ENCODE peak calls at places on chromosomes 13 and 19, in eight cellular contexts. O is endothelial cell, Q is K562, M is HFF-Myc, J is lower leg skin, B is foreskin fibroblast, I is IMR-90, E is activated B cell treated with CpG ODN at 0.5 μM for 24 hours. K is an unnamed sample.

GRCh38 chr19:42480335-42481095 is 37.8 kb upstream of the CXCL17 start:
- DNase-seq in O (no peak), Q (no peak), M (no peak), J (no peak), B (peak), I (peak), E (no peak), K (peak)

GRCh38 chr19:50514346-50515167 is 844 bp upstream of the ASPDH start:
- DNase-seq in O (no peak), Q (no peak), M (no peak), J (no peak), B (no peak), I (no peak), E (no peak), K (no peak)

GRCh38 chr13:41465215-41465907 is 8.0 kb downstream of the RGCC start:
- DNase-seq in O (no peak), Q (no peak), M (peak), J (no peak), B (peak), I (peak), E (peak), K (peak)

GRCh38 chr13:37485766-37486165 is 112.8 kb downstream of the POSTN start:
- DNase-seq in O (no peak), Q (no peak), M (no peak), J (no peak), B (no peak), I (peak), E (no peak), K (no peak)

GRCh38 chr13:23687614-23688013 is 117.4 kb downstream of the TNFRSF19 start:
- DNase-seq in O (no peak), Q (no peak), M (no peak), J (no peak), B (peak), I (peak), E (no peak), K (no peak)

GRCh38 chr19:44675516-44675915 is 4.2 kb downstream of the CEACAM19 start:
- DNase-seq in O (no peak), Q (no peak), M (no peak), J (no peak), B (no peak), I (no peak), E (no peak), K (no peak)

GRCh38 chr13:46797468-46798237 is 692 bp upstream of the ESD start:
- DNase-seq in O (no peak), Q (no peak), M (no peak), J (no peak), B (no peak), I (peak), E (no peak), K (no peak)

GRCh38 chr19:46615966-46616365 is 8.9 kb downstream of the PTGIR start:
- DNase-seq in O (no peak), Q (no peak), M (no peak), J (no peak), B (no peak), I (no peak), E (no peak), K (peak)

GRCh38 chr19:29247051-29247450 is 34.1 kb upstream of the UQCRFS1 start:
- DNase-seq in O (no peak), Q (no peak), M (no peak), J (no peak), B (no peak), I (no peak), E (no peak), K (no peak)
- TF ChIP-seq CTCF in O (no peak), Q (no peak), M (no peak), J (no peak), B (no peak), I (no peak), E (no peak), K (no peak)

GRCh38 chr13:39810091-39810877 is 154.8 kb downstream of the COG6 start:
- DNase-seq in O (no peak), Q (no peak), M (no peak), J (no peak), B (peak), I (no peak), E (no peak), K (no peak)
- TF ChIP-seq CTCF in O (no peak), Q (no peak), M (no peak), J (no peak), B (peak), I (no peak), E (no peak), K (no peak)

DNA sequence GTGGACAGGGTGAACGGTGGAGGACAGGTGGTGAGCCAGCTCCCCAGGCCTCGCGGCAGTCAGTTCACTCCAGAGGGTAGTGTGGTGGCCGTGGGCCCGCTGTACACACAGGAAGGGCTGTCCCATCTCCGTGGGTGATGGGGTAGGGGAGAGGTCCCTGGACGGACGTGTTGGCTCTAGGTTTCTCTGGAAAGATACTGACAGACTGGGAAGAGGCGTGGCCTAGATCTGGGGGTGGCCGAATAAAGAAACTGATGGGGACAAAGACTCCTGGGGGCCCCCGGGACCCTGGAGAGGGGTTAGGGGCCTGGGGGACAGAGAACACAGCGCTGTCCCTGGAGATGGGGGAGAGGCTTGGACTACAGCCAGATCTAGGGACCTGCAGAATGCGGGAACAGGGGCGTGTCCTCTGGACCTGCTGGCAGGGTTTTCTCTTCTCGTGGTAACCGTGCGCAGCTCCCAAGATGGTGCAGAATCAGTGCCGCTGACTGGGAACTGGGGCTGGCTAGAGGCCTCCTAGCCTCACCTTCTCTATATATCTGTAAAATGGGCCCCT is 4.0 kb upstream of the PRAM1 start:
- DNase-seq in O (no peak), Q (peak), M (no peak), J (no peak), B (no peak), I (no peak), E (no peak), K (no peak)
- TF ChIP-seq CTCF in O (no peak), Q (no peak), M (no peak), J (no peak), B (no peak), I (no peak), E (no peak), K (peak)

DNA sequence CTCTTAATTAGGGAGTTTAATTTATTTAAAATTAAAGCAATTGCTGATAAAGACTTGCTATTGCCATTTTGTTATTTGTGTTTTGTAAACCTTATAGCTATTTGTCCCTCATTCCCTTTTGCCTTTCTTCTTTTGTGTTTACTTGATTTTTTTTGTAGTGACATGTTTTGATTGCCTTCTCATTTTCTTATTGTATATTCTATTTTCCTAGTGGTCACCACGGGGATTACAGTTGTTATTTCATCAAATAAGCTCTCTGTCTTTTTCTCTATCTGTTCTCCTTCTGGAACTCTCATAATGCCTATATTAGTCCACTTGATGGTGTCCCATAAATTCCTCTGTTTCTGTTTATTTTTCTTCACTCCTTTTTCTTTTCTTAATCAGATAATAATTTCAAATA is 64.4 kb upstream of the FRY start:
- DNase-seq in O (no peak), Q (no peak), M (no peak), J (no peak), B (no peak), I (no peak), E (no peak), K (no peak)
- TF ChIP-seq CTCF in O (peak), Q (no peak), M (no peak), J (no peak), B (no peak), I (no peak), E (no peak), K (no peak)

GRCh38 chr13:21478881-21479808 is 20.0 kb upstream of the ZDHHC20 start:
- DNase-seq in O (peak), Q (peak), M (peak), J (no peak), B (peak), I (peak), E (no peak), K (peak)
- TF ChIP-seq CTCF in O (peak), Q (peak), M (peak), J (no peak), B (peak), I (peak), E (no peak), K (peak)

DNA sequence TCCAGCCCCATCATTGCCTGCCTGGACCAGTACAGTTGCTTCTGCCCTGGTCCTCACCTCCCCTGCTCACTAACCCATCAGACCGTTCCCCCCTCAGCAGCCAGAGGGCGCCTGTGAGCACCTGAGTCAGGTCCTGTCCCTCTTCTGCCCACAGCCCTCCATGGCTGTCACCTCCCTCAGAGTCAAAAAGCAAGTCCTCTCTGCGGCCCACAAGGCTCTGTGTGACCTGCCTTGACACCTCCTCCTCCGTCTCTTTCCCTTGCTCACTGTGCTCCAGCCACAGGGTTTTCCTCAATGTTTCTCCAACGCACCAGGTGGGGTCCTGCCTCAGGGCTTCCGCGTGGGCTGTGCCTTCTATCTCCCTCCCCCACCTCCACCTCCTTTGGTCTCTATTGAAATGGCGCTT is 29.4 kb upstream of the PTPRS start:
- DNase-seq in O (peak), Q (peak), M (no peak), J (peak), B (peak), I (no peak), E (peak), K (peak)
- TF ChIP-seq CTCF in O (peak), Q (peak), M (peak), J (no peak), B (peak), I (peak), E (no peak), K (peak)